ENCODE peak calls at places on chromosomes 4 and X, in eight cellular contexts. R, M, A, V, N, D, I and Q are unnamed samples.

GRCh38 chrX:37846141-37846540 is 1.2 kb downstream of the DYNLT3 start:
- DNase-seq in R (no peak), M (peak; percentile 12), A (no peak), V (no peak), N (no peak), D (no peak), I (no peak), Q (no peak)

GRCh38 chr4:74056114-74056857 is 17.8 kb upstream of the CXCL3 start:
- DNase-seq in R (peak; percentile 29), M (peak; percentile 83), A (no peak), V (no peak), N (no peak), D (no peak), I (no peak), Q (peak; percentile 34)

GRCh38 chr4:6236816-6237390 is 32.7 kb upstream of the WFS1 start:
- DNase-seq in R (no peak), M (no peak), A (no peak), V (no peak), N (no peak), D (no peak), I (peak; percentile 18), Q (no peak)

GRCh38 chr4:137678796-137679195 is 146.5 kb upstream of the PCDH18 start:
- DNase-seq in R (no peak), M (peak; percentile 64), A (no peak), V (no peak), N (no peak), D (no peak), I (no peak), Q (peak; percentile 59)

GRCh38 chr4:162506253-162506652 is 342.5 kb upstream of the FSTL5 start:
- DNase-seq in R (no peak), M (peak; percentile 14), A (no peak), V (no peak), N (no peak), D (no peak), I (no peak), Q (no peak)

GRCh38 chr4:87011340-87012034 is 76.7 kb downstream of the AFF1 start:
- DNase-seq in R (peak; percentile 75), M (peak; percentile 95), A (no peak), V (no peak), N (no peak), D (no peak), I (no peak), Q (peak; percentile 63)

GRCh38 chr4:54067163-54067562 is 2.8 kb upstream of the CHIC2 start:
- DNase-seq in R (peak; percentile 73), M (peak; percentile 88), A (peak; percentile 69), V (no peak), N (no peak), D (no peak), I (no peak), Q (peak; percentile 92)

GRCh38 chr4:30760560-30760959 is 40.4 kb downstream of the PCDH7 start:
- DNase-seq in R (no peak), M (no peak), A (no peak), V (no peak), N (no peak), D (no peak), I (no peak), Q (no peak)

GRCh38 chr4:67877086-67877485 is 6.7 kb downstream of the TMPRSS11D start:
- DNase-seq in R (no peak), M (no peak), A (no peak), V (no peak), N (no peak), D (no peak), I (no peak), Q (no peak)

GRCh38 chrX:10159069-10159468 is 2.3 kb downstream of the CLCN4 start:
- DNase-seq in R (no peak), M (no peak), A (no peak), V (no peak), N (no peak), D (no peak), I (no peak), Q (no peak)

GRCh38 chr4:8553216-8553615 is 27.0 kb upstream of the GPR78 start:
- DNase-seq in R (no peak), M (no peak), A (no peak), V (no peak), N (no peak), D (no peak), I (no peak), Q (no peak)

GRCh38 chrX:25028726-25029125 is 13.0 kb upstream of the ARX start:
- DNase-seq in R (no peak), M (peak; percentile 74), A (no peak), V (no peak), N (no peak), D (no peak), I (no peak), Q (peak; percentile 81)

GRCh38 chr4:141571368-141571767 is 65.0 kb upstream of the IL15 start:
- DNase-seq in R (no peak), M (peak; percentile 47), A (no peak), V (no peak), N (no peak), D (no peak), I (no peak), Q (no peak)

GRCh38 chr4:54218736-54219135 is 10.4 kb upstream of the PDGFRA start:
- DNase-seq in R (no peak), M (no peak), A (no peak), V (no peak), N (no peak), D (no peak), I (no peak), Q (no peak)

GRCh38 chrX:39813631-39814246 is 284.0 kb downstream of the BCOR start:
- DNase-seq in R (peak; percentile 48), M (peak; percentile 74), A (peak; percentile 78), V (no peak), N (no peak), D (no peak), I (peak; percentile 89), Q (no peak)

GRCh38 chr4:4857001-4857808 is 2.3 kb upstream of the MSX1 start:
- DNase-seq in R (no peak), M (no peak), A (no peak), V (no peak), N (no peak), D (no peak), I (no peak), Q (no peak)

GRCh38 chr4:4859799-4860380 is 425 bp downstream of the MSX1 start:
- DNase-seq in R (no peak), M (peak; percentile 66), A (no peak), V (peak; percentile 39), N (no peak), D (no peak), I (no peak), Q (no peak)

GRCh38 chr4:4859010-4859798 is at the start of gene MSX1:
- DNase-seq in R (peak; percentile 65), M (peak; percentile 96), A (peak; percentile 90), V (peak; percentile 89), N (no peak), D (peak; percentile 87), I (peak; percentile 88), Q (no peak)

GRCh38 chr4:4857809-4858508 is 1.5 kb upstream of the MSX1 start:
- DNase-seq in R (no peak), M (no peak), A (no peak), V (no peak), N (no peak), D (no peak), I (no peak), Q (no peak)

DNA sequence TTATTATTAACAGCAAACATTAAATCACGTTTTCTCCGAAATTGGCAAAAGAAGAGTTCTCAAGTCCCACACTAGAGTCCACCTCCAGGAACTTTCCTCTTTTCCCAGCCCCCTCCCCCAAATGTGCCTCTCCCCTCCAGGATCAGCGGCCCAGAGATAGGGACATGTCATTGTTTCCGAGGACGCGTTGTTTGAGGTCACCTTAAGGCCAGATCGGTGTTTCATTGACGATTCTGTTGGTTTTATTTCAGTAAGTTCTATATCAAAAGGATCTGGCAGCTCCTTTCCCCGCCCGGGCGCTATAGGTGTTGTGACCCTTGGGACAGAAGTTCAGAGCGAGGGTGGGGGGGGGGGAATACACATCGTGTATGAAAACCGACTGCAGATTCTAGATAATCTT is 938 bp upstream of the MSX1 start:
- DNase-seq in R (no peak), M (no peak), A (no peak), V (no peak), N (no peak), D (no peak), I (no peak), Q (no peak)
- H3K27me3 ChIP-seq in R (peaks cover 5% of the 10 kb centered on the region), M (no peaks in the 10 kb centered on the region), A (no peaks in the 10 kb centered on the region), V (peaks cover 49% of the 10 kb centered on the region), N (peaks cover 69% of the 10 kb centered on the region), D (peaks cover 91% of the 10 kb centered on the region), I (peaks cover 13% of the 10 kb centered on the region), Q (peaks cover 99% of the 10 kb centered on the region)

GRCh38 chrX:13248867-13249521 is 70.9 kb downstream of the ATXN3L start:
- DNase-seq in R (no peak), M (no peak), A (no peak), V (no peak), N (no peak), D (no peak), I (no peak), Q (no peak)
- H3K27ac ChIP-seq in R (peak overlapping the region; percentile 38), M (peak overlapping the region; percentile 93), A (no peak overlapping the region), V (no peak overlapping the region), N (no peak overlapping the region), D (no peak overlapping the region), I (no peak overlapping the region), Q (no peak overlapping the region)

GRCh38 chr4:142846105-142846728 is at the start of gene INPP4B:
- DNase-seq in R (peak; percentile 44), M (peak; percentile 89), A (peak; percentile 57), V (peak; percentile 71), N (peak; percentile 36), D (peak; percentile 48), I (no peak), Q (peak; percentile 46)

GRCh38 chr4:142846729-142847606 is 867 bp upstream of the INPP4B start:
- DNase-seq in R (peak; percentile 81), M (peak; percentile 39), A (peak; percentile 52), V (peak; percentile 75), N (peak; percentile 73), D (no peak), I (peak; percentile 45), Q (peak; percentile 33)

GRCh38 chr4:142845293-142846070 is 619 bp downstream of the INPP4B start:
- DNase-seq in R (peak; percentile 7), M (peak; percentile 56), A (peak; percentile 50), V (no peak), N (no peak), D (peak; percentile 47), I (no peak), Q (no peak)

GRCh38 chr4:142840516-142841123 is 5.5 kb downstream of the INPP4B start:
- DNase-seq in R (peak; percentile 31), M (peak; percentile 75), A (no peak), V (peak; percentile 43), N (no peak), D (no peak), I (no peak), Q (peak; percentile 37)

DNA sequence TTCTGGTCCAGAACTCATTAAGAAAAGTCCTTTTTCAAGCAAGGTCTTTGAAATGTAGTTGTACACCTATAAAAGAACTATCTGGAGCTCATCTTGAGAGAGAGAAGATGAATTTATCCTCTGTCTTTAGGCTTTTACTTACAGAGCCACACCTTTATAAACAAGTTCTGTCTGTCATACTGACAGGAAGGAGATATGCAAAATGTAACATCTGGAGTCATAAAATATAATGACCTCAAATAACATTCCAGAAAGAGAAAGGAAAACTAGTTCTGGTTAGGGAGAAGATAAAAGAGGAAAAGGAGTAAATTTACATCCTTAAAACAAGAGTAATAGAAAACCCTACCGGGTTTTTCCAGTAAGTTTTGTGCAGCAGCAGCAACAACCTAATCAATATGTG is 1.3 kb downstream of the INPP4B start:
- DNase-seq in R (peak; percentile 45), M (peak; percentile 4), A (no peak), V (no peak), N (no peak), D (no peak), I (no peak), Q (no peak)
- H3K27me3 ChIP-seq in R (no peaks in the 10 kb centered on the region), M (no peaks in the 10 kb centered on the region), A (no peaks in the 10 kb centered on the region), V (peaks cover 7% of the 10 kb centered on the region), N (peaks cover 4% of the 10 kb centered on the region), D (peaks cover 29% of the 10 kb centered on the region), I (no peaks in the 10 kb centered on the region), Q (peaks cover 20% of the 10 kb centered on the region)

GRCh38 chrX:79556750-79557149 is 189.6 kb upstream of the ITM2A start:
- DNase-seq in R (no peak), M (no peak), A (no peak), V (no peak), N (no peak), D (no peak), I (no peak), Q (no peak)
- H3K27ac ChIP-seq in R (no peak overlapping the region), M (no peak overlapping the region), A (no peak overlapping the region), V (no peak overlapping the region), N (no peak overlapping the region), D (no peak overlapping the region), I (no peak overlapping the region), Q (no peak overlapping the region)